ENCODE peak calls at places on chromosomes 12 and 14, in six cellular contexts. One of them, this sample, is unnamed.

GRCh38 chr12:109087250-109087649 is 6.0 kb downstream of the ALKBH2 start:
- DNase-seq in anterior cingulate cortex: no peak
- DNase-seq in stromal cell of bone marrow: no peak
- DNase-seq in stimulated activated CD4-positive, alpha-beta T cell treated with anti-CD3 and anti-CD28 coated beads, Interleukin-1b, Interleukin-23, amount 100 ng/mL, for 24 hours: no peak
- DNase-seq in LoVo: no peak
- DNase-seq in glutamatergic neuron: no peak
- DNase-seq in this sample: no peak

GRCh38 chr12:69779928-69780327 is 41.3 kb downstream of the RAB3IP start:
- DNase-seq in stimulated activated CD4-positive, alpha-beta T cell treated with anti-CD3 and anti-CD28 coated beads, Interleukin-1b, Interleukin-23, amount 100 ng/mL, for 24 hours: no peak
- DNase-seq in LoVo: no peak
- DNase-seq in anterior cingulate cortex: no peak
- DNase-seq in glutamatergic neuron: peak
- DNase-seq in stromal cell of bone marrow: peak
- DNase-seq in this sample: no peak

GRCh38 chr12:53577941-53578352 is 48.2 kb downstream of the ATF7 start:
- DNase-seq in stimulated activated CD4-positive, alpha-beta T cell treated with anti-CD3 and anti-CD28 coated beads, Interleukin-1b, Interleukin-23, amount 100 ng/mL, for 24 hours: no peak
- DNase-seq in LoVo: no peak
- DNase-seq in stromal cell of bone marrow: no peak
- DNase-seq in glutamatergic neuron: no peak
- DNase-seq in anterior cingulate cortex: no peak
- DNase-seq in this sample: no peak

GRCh38 chr12:124558298-124558697 is 9.1 kb downstream of the NCOR2 start:
- DNase-seq in glutamatergic neuron: no peak
- DNase-seq in stromal cell of bone marrow: no peak
- DNase-seq in LoVo: no peak
- DNase-seq in anterior cingulate cortex: no peak
- DNase-seq in stimulated activated CD4-positive, alpha-beta T cell treated with anti-CD3 and anti-CD28 coated beads, Interleukin-1b, Interleukin-23, amount 100 ng/mL, for 24 hours: no peak
- DNase-seq in this sample: no peak

GRCh38 chr14:50099335-50099734 is 17.0 kb downstream of the VCPKMT start:
- DNase-seq in stimulated activated CD4-positive, alpha-beta T cell treated with anti-CD3 and anti-CD28 coated beads, Interleukin-1b, Interleukin-23, amount 100 ng/mL, for 24 hours: no peak
- DNase-seq in stromal cell of bone marrow: no peak
- DNase-seq in LoVo: peak
- DNase-seq in anterior cingulate cortex: no peak
- DNase-seq in glutamatergic neuron: no peak
- DNase-seq in this sample: no peak

GRCh38 chr14:23727566-23728335 is 91.6 kb downstream of the DHRS2 start:
- DNase-seq in LoVo: peak
- DNase-seq in stromal cell of bone marrow: peak
- DNase-seq in anterior cingulate cortex: no peak
- DNase-seq in glutamatergic neuron: no peak
- DNase-seq in stimulated activated CD4-positive, alpha-beta T cell treated with anti-CD3 and anti-CD28 coated beads, Interleukin-1b, Interleukin-23, amount 100 ng/mL, for 24 hours: no peak
- DNase-seq in this sample: peak

GRCh38 chr14:59424707-59425106 is 40.5 kb downstream of the GPR135 start:
- DNase-seq in glutamatergic neuron: no peak
- DNase-seq in anterior cingulate cortex: no peak
- DNase-seq in stimulated activated CD4-positive, alpha-beta T cell treated with anti-CD3 and anti-CD28 coated beads, Interleukin-1b, Interleukin-23, amount 100 ng/mL, for 24 hours: no peak
- DNase-seq in stromal cell of bone marrow: no peak
- DNase-seq in LoVo: no peak
- DNase-seq in this sample: no peak

GRCh38 chr12:88639361-88639760 is 59.1 kb upstream of the KITLG start:
- DNase-seq in LoVo: no peak
- DNase-seq in anterior cingulate cortex: no peak
- DNase-seq in stimulated activated CD4-positive, alpha-beta T cell treated with anti-CD3 and anti-CD28 coated beads, Interleukin-1b, Interleukin-23, amount 100 ng/mL, for 24 hours: no peak
- DNase-seq in glutamatergic neuron: no peak
- DNase-seq in stromal cell of bone marrow: no peak
- DNase-seq in this sample: peak

GRCh38 chr14:43215524-43215923 is 1291.6 kb downstream of the FSCB start:
- DNase-seq in stromal cell of bone marrow: no peak
- DNase-seq in anterior cingulate cortex: no peak
- DNase-seq in stimulated activated CD4-positive, alpha-beta T cell treated with anti-CD3 and anti-CD28 coated beads, Interleukin-1b, Interleukin-23, amount 100 ng/mL, for 24 hours: no peak
- DNase-seq in glutamatergic neuron: no peak
- DNase-seq in LoVo: no peak
- DNase-seq in this sample: no peak

GRCh38 chr12:8038659-8039114 is 6.2 kb downstream of the FOXJ2 start:
- DNase-seq in LoVo: no peak
- DNase-seq in stromal cell of bone marrow: peak
- DNase-seq in anterior cingulate cortex: no peak
- DNase-seq in glutamatergic neuron: peak
- DNase-seq in stimulated activated CD4-positive, alpha-beta T cell treated with anti-CD3 and anti-CD28 coated beads, Interleukin-1b, Interleukin-23, amount 100 ng/mL, for 24 hours: no peak
- DNase-seq in this sample: peak

GRCh38 chr12:102879144-102879763 is 37.8 kb downstream of the PAH start:
- DNase-seq in glutamatergic neuron: peak
- DNase-seq in anterior cingulate cortex: peak
- DNase-seq in LoVo: peak
- DNase-seq in stromal cell of bone marrow: peak
- DNase-seq in stimulated activated CD4-positive, alpha-beta T cell treated with anti-CD3 and anti-CD28 coated beads, Interleukin-1b, Interleukin-23, amount 100 ng/mL, for 24 hours: no peak
- DNase-seq in this sample: peak

GRCh38 chr12:31524791-31525495 is 66.0 kb downstream of the DENND5B start:
- DNase-seq in stimulated activated CD4-positive, alpha-beta T cell treated with anti-CD3 and anti-CD28 coated beads, Interleukin-1b, Interleukin-23, amount 100 ng/mL, for 24 hours: no peak
- DNase-seq in stromal cell of bone marrow: no peak
- DNase-seq in glutamatergic neuron: no peak
- DNase-seq in LoVo: no peak
- DNase-seq in anterior cingulate cortex: no peak
- DNase-seq in this sample: no peak

GRCh38 chr14:68042591-68043210 is 223.1 kb downstream of the RAD51B start:
- DNase-seq in glutamatergic neuron: no peak
- DNase-seq in stimulated activated CD4-positive, alpha-beta T cell treated with anti-CD3 and anti-CD28 coated beads, Interleukin-1b, Interleukin-23, amount 100 ng/mL, for 24 hours: no peak
- DNase-seq in stromal cell of bone marrow: no peak
- DNase-seq in LoVo: peak
- DNase-seq in anterior cingulate cortex: no peak
- DNase-seq in this sample: peak

GRCh38 chr12:80716711-80717469 is at the start of gene MYF5:
- DNase-seq in glutamatergic neuron: no peak
- DNase-seq in anterior cingulate cortex: no peak
- DNase-seq in stromal cell of bone marrow: no peak
- DNase-seq in stimulated activated CD4-positive, alpha-beta T cell treated with anti-CD3 and anti-CD28 coated beads, Interleukin-1b, Interleukin-23, amount 100 ng/mL, for 24 hours: no peak
- DNase-seq in LoVo: no peak
- DNase-seq in this sample: no peak

GRCh38 chr12:79512068-79512467 is 178.7 kb downstream of the PAWR start:
- DNase-seq in anterior cingulate cortex: no peak
- DNase-seq in stromal cell of bone marrow: no peak
- DNase-seq in stimulated activated CD4-positive, alpha-beta T cell treated with anti-CD3 and anti-CD28 coated beads, Interleukin-1b, Interleukin-23, amount 100 ng/mL, for 24 hours: no peak
- DNase-seq in glutamatergic neuron: peak
- DNase-seq in LoVo: no peak
- DNase-seq in this sample: no peak

GRCh38 chr14:96690713-96691383 is 106.3 kb upstream of the VRK1 start:
- DNase-seq in LoVo: no peak
- DNase-seq in stimulated activated CD4-positive, alpha-beta T cell treated with anti-CD3 and anti-CD28 coated beads, Interleukin-1b, Interleukin-23, amount 100 ng/mL, for 24 hours: no peak
- DNase-seq in glutamatergic neuron: no peak
- DNase-seq in stromal cell of bone marrow: no peak
- DNase-seq in anterior cingulate cortex: no peak
- DNase-seq in this sample: no peak

GRCh38 chr12:121949643-121950397 is 31.4 kb downstream of the CFAP251 start:
- DNase-seq in stimulated activated CD4-positive, alpha-beta T cell treated with anti-CD3 and anti-CD28 coated beads, Interleukin-1b, Interleukin-23, amount 100 ng/mL, for 24 hours: no peak
- DNase-seq in LoVo: no peak
- DNase-seq in anterior cingulate cortex: no peak
- DNase-seq in stromal cell of bone marrow: peak
- DNase-seq in glutamatergic neuron: no peak
- DNase-seq in this sample: peak

This sample was measured in hepatocyte.